ENCODE peak calls at places on chromosomes 7 and 10, in six cellular contexts. One of them, this sample, is unnamed. For H3K4me1, the result is how much of the 10 kb centered on the place peaks cover.

GRCh38 chr10:118175148-118175547 is 128.4 kb upstream of the RAB11FIP2 start:
- DNase-seq in CD4-positive, CD25-positive, alpha-beta regulatory T cell: no peak
- DNase-seq in transverse colon: no peak
- DNase-seq in breast epithelium: no peak
- DNase-seq in mesendoderm: no peak
- DNase-seq in heart left ventricle: no peak
- DNase-seq in this sample: no peak

GRCh38 chr7:103065666-103066065 is 8.9 kb downstream of the FBXL13 start:
- DNase-seq in CD4-positive, CD25-positive, alpha-beta regulatory T cell: peak
- DNase-seq in transverse colon: peak
- DNase-seq in breast epithelium: no peak
- DNase-seq in mesendoderm: peak
- DNase-seq in heart left ventricle: no peak
- DNase-seq in this sample: peak

GRCh38 chr7:38280000-38280399 is 6.6 kb upstream of the TARP start:
- DNase-seq in CD4-positive, CD25-positive, alpha-beta regulatory T cell: no peak
- DNase-seq in transverse colon: no peak
- DNase-seq in breast epithelium: no peak
- DNase-seq in mesendoderm: no peak
- DNase-seq in heart left ventricle: no peak
- DNase-seq in this sample: no peak

GRCh38 chr10:70980687-70981086 is 92.3 kb upstream of the PCBD1 start:
- DNase-seq in CD4-positive, CD25-positive, alpha-beta regulatory T cell: no peak
- DNase-seq in transverse colon: no peak
- DNase-seq in breast epithelium: no peak
- DNase-seq in mesendoderm: no peak
- DNase-seq in heart left ventricle: no peak
- DNase-seq in this sample: no peak

GRCh38 chr10:14196113-14196512 is 134.6 kb downstream of the FRMD4A start:
- DNase-seq in CD4-positive, CD25-positive, alpha-beta regulatory T cell: no peak
- DNase-seq in transverse colon: no peak
- DNase-seq in breast epithelium: no peak
- DNase-seq in mesendoderm: no peak
- DNase-seq in heart left ventricle: no peak
- DNase-seq in this sample: no peak

GRCh38 chr7:86282014-86282682 is 361.6 kb upstream of the GRM3 start:
- DNase-seq in CD4-positive, CD25-positive, alpha-beta regulatory T cell: no peak
- DNase-seq in transverse colon: no peak
- DNase-seq in breast epithelium: no peak
- DNase-seq in mesendoderm: no peak
- DNase-seq in heart left ventricle: no peak
- DNase-seq in this sample: no peak

GRCh38 chr7:103106336-103107070 is 31.6 kb downstream of the ARMC10 start:
- DNase-seq in CD4-positive, CD25-positive, alpha-beta regulatory T cell: no peak
- DNase-seq in transverse colon: no peak
- DNase-seq in breast epithelium: no peak
- DNase-seq in mesendoderm: peak
- DNase-seq in heart left ventricle: no peak
- DNase-seq in this sample: no peak

GRCh38 chr7:1706721-1707613 is 36.9 kb downstream of the ELFN1 start:
- DNase-seq in CD4-positive, CD25-positive, alpha-beta regulatory T cell: no peak
- DNase-seq in transverse colon: no peak
- DNase-seq in breast epithelium: no peak
- DNase-seq in mesendoderm: no peak
- DNase-seq in heart left ventricle: no peak
- DNase-seq in this sample: no peak

GRCh38 chr7:95886501-95887090 is 114.2 kb downstream of the DYNC1I1 start:
- DNase-seq in CD4-positive, CD25-positive, alpha-beta regulatory T cell: no peak
- DNase-seq in transverse colon: no peak
- DNase-seq in breast epithelium: no peak
- DNase-seq in mesendoderm: peak
- DNase-seq in heart left ventricle: no peak
- DNase-seq in this sample: no peak

GRCh38 chr10:96565774-96566173 is 21.0 kb downstream of the TM9SF3 start:
- DNase-seq in CD4-positive, CD25-positive, alpha-beta regulatory T cell: no peak
- DNase-seq in transverse colon: no peak
- DNase-seq in breast epithelium: no peak
- DNase-seq in mesendoderm: no peak
- DNase-seq in heart left ventricle: no peak
- DNase-seq in this sample: no peak

GRCh38 chr7:48279420-48279819 is 108.2 kb downstream of the ABCA13 start:
- DNase-seq in CD4-positive, CD25-positive, alpha-beta regulatory T cell: no peak
- DNase-seq in transverse colon: no peak
- DNase-seq in breast epithelium: no peak
- DNase-seq in mesendoderm: no peak
- DNase-seq in heart left ventricle: no peak
- DNase-seq in this sample: no peak

GRCh38 chr7:92758796-92759431 is 77.5 kb downstream of the CDK6 start:
- DNase-seq in CD4-positive, CD25-positive, alpha-beta regulatory T cell: no peak
- DNase-seq in transverse colon: no peak
- DNase-seq in breast epithelium: no peak
- DNase-seq in mesendoderm: peak
- DNase-seq in heart left ventricle: no peak
- DNase-seq in this sample: no peak

GRCh38 chr10:31770307-31770902 is 158.2 kb downstream of the ARHGAP12 start:
- DNase-seq in CD4-positive, CD25-positive, alpha-beta regulatory T cell: peak
- DNase-seq in transverse colon: peak
- DNase-seq in breast epithelium: no peak
- DNase-seq in mesendoderm: no peak
- DNase-seq in heart left ventricle: no peak
- DNase-seq in this sample: peak

GRCh38 chr7:45583296-45583695 is 9.1 kb downstream of the ADCY1 start:
- DNase-seq in CD4-positive, CD25-positive, alpha-beta regulatory T cell: no peak
- DNase-seq in transverse colon: no peak
- DNase-seq in breast epithelium: no peak
- DNase-seq in mesendoderm: no peak
- DNase-seq in heart left ventricle: no peak
- DNase-seq in this sample: no peak

GRCh38 chr7:46315891-46316290 is 394.8 kb upstream of the IGFBP3 start:
- DNase-seq in CD4-positive, CD25-positive, alpha-beta regulatory T cell: no peak
- DNase-seq in transverse colon: no peak
- DNase-seq in breast epithelium: no peak
- DNase-seq in mesendoderm: no peak
- DNase-seq in heart left ventricle: no peak
- DNase-seq in this sample: no peak

GRCh38 chr7:99036531-99037175 is 107.3 kb downstream of the SMURF1 start:
- DNase-seq in CD4-positive, CD25-positive, alpha-beta regulatory T cell: no peak
- DNase-seq in transverse colon: no peak
- DNase-seq in breast epithelium: no peak
- DNase-seq in mesendoderm: peak
- DNase-seq in heart left ventricle: no peak
- DNase-seq in this sample: no peak

GRCh38 chr10:47277352-47278151 is 22.4 kb upstream of the GDF10 start:
- DNase-seq in CD4-positive, CD25-positive, alpha-beta regulatory T cell: no peak
- DNase-seq in transverse colon: no peak
- DNase-seq in breast epithelium: no peak
- DNase-seq in mesendoderm: no peak
- DNase-seq in heart left ventricle: no peak
- DNase-seq in this sample: peak

DNA sequence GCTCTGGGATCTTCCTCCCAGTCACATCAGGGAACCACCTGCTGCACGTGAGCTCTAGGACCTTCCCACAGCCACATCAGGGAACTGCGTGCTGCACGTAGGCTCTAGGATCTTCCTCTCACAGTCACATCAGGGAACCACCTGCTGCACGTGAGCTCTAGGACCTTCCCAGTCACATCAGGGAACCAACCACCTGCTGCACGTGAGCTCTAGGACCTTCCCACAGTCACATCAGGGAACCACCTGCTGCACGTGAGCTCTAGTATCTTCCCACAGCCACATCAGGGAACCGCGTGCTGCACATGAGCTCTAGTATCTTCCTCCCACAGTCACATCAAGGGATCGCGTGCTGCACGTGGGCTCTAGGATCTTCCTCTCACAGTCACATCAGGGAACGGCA is 229.7 kb downstream of the DIP2C start:
- DNase-seq in CD4-positive, CD25-positive, alpha-beta regulatory T cell: no peak
- DNase-seq in transverse colon: no peak
- DNase-seq in breast epithelium: no peak
- DNase-seq in mesendoderm: no peak
- DNase-seq in heart left ventricle: no peak
- DNase-seq in this sample: no peak
- H3K4me3 ChIP-seq in CD4-positive, CD25-positive, alpha-beta regulatory T cell: no peak
- H3K4me3 ChIP-seq in transverse colon: no peak
- H3K4me3 ChIP-seq in breast epithelium: no peak
- H3K4me3 ChIP-seq in mesendoderm: no peak
- H3K4me3 ChIP-seq in heart left ventricle: no peak
- H3K4me3 ChIP-seq in this sample: no peak

GRCh38 chr7:106104861-106105260 is 7.3 kb downstream of the SYPL1 start:
- DNase-seq in CD4-positive, CD25-positive, alpha-beta regulatory T cell: no peak
- DNase-seq in transverse colon: no peak
- DNase-seq in breast epithelium: no peak
- DNase-seq in mesendoderm: no peak
- DNase-seq in heart left ventricle: no peak
- DNase-seq in this sample: no peak
- H3K4me1 ChIP-seq in CD4-positive, CD25-positive, alpha-beta regulatory T cell: under half
- H3K4me1 ChIP-seq in transverse colon: half or more
- H3K4me1 ChIP-seq in breast epithelium: under half
- H3K4me1 ChIP-seq in mesendoderm: under half
- H3K4me1 ChIP-seq in heart left ventricle: under half
- H3K4me1 ChIP-seq in this sample: under half

DNA sequence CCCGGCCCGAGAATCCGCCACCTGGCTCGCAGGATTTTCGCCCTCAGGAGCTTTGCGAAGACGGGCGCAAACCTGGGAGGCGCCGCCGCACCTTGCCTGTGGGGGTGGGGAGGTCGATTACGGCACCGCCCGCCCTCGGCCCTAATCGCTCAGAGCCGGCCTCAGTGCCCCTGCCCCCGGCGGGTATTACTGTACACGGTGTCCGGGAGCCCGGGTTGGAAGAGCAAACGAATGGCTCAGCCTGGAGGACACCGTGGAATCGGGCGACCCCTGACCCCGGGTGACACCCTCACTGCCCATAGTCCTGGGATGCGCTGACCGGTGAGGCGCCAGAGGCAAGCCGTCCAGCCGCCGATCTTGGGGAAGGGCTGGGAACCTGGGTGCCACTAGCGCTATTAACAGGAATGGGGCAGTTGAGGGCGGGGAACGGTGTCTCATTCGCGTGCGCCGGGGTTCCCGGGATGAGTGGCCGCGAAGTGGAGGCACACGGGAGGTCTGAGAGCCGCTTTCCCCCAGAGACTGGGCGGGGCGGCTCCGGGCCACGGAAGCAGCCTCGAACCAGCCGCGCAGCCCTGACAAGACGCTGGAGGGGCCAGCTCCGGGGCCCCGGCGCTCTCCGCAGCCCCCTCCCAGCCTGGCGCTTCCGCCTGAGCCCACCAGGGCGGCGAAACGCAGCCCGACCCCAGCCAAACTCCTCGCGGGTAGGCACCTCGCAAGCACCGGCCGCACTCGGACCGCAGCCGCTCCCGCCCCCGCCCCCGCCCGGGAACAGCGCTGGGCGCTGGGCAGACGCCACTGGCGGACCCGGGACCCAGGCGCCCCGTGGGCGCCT is 167.5 kb downstream of the NRF1 start:
- DNase-seq in CD4-positive, CD25-positive, alpha-beta regulatory T cell: no peak
- DNase-seq in transverse colon: no peak
- DNase-seq in breast epithelium: no peak
- DNase-seq in mesendoderm: no peak
- DNase-seq in heart left ventricle: no peak
- DNase-seq in this sample: peak
- H3K4me3 ChIP-seq in CD4-positive, CD25-positive, alpha-beta regulatory T cell: no peak
- H3K4me3 ChIP-seq in transverse colon: peak
- H3K4me3 ChIP-seq in breast epithelium: peak
- H3K4me3 ChIP-seq in mesendoderm: peak
- H3K4me3 ChIP-seq in heart left ventricle: peak
- H3K4me3 ChIP-seq in this sample: peak

GRCh38 chr10:34791228-34791627 is 23.9 kb downstream of the PARD3 start:
- DNase-seq in CD4-positive, CD25-positive, alpha-beta regulatory T cell: no peak
- DNase-seq in transverse colon: no peak
- DNase-seq in breast epithelium: no peak
- DNase-seq in mesendoderm: no peak
- DNase-seq in heart left ventricle: no peak
- DNase-seq in this sample: no peak

GRCh38 chr10:34781709-34782108 is 33.4 kb downstream of the PARD3 start:
- DNase-seq in CD4-positive, CD25-positive, alpha-beta regulatory T cell: no peak
- DNase-seq in transverse colon: no peak
- DNase-seq in breast epithelium: no peak
- DNase-seq in mesendoderm: no peak
- DNase-seq in heart left ventricle: no peak
- DNase-seq in this sample: no peak

GRCh38 chr10:34789993-34790506 is 25.0 kb downstream of the PARD3 start:
- DNase-seq in CD4-positive, CD25-positive, alpha-beta regulatory T cell: no peak
- DNase-seq in transverse colon: no peak
- DNase-seq in breast epithelium: no peak
- DNase-seq in mesendoderm: peak
- DNase-seq in heart left ventricle: no peak
- DNase-seq in this sample: peak

GRCh38 chr10:34791947-34792346 is 23.1 kb downstream of the PARD3 start:
- DNase-seq in CD4-positive, CD25-positive, alpha-beta regulatory T cell: no peak
- DNase-seq in transverse colon: no peak
- DNase-seq in breast epithelium: no peak
- DNase-seq in mesendoderm: no peak
- DNase-seq in heart left ventricle: no peak
- DNase-seq in this sample: peak

GRCh38 chr10:34786464-34786863 is 28.6 kb downstream of the PARD3 start:
- DNase-seq in CD4-positive, CD25-positive, alpha-beta regulatory T cell: no peak
- DNase-seq in transverse colon: no peak
- DNase-seq in breast epithelium: no peak
- DNase-seq in mesendoderm: no peak
- DNase-seq in heart left ventricle: no peak
- DNase-seq in this sample: no peak
- H3K4me1 ChIP-seq in CD4-positive, CD25-positive, alpha-beta regulatory T cell: under half
- H3K4me1 ChIP-seq in transverse colon: under half
- H3K4me1 ChIP-seq in breast epithelium: under half
- H3K4me1 ChIP-seq in mesendoderm: under half
- H3K4me1 ChIP-seq in heart left ventricle: under half
- H3K4me1 ChIP-seq in this sample: under half

GRCh38 chr10:21421016-21421415 is 104.5 kb downstream of the SKIDA1 start:
- DNase-seq in CD4-positive, CD25-positive, alpha-beta regulatory T cell: no peak
- DNase-seq in transverse colon: no peak
- DNase-seq in breast epithelium: no peak
- DNase-seq in mesendoderm: no peak
- DNase-seq in heart left ventricle: no peak
- DNase-seq in this sample: no peak

GRCh38 chr10:21421794-21422193 is 103.7 kb downstream of the SKIDA1 start:
- DNase-seq in CD4-positive, CD25-positive, alpha-beta regulatory T cell: no peak
- DNase-seq in transverse colon: no peak
- DNase-seq in breast epithelium: no peak
- DNase-seq in mesendoderm: no peak
- DNase-seq in heart left ventricle: no peak
- DNase-seq in this sample: no peak

GRCh38 chr10:21424511-21424910 is 101.0 kb downstream of the SKIDA1 start:
- DNase-seq in CD4-positive, CD25-positive, alpha-beta regulatory T cell: no peak
- DNase-seq in transverse colon: no peak
- DNase-seq in breast epithelium: no peak
- DNase-seq in mesendoderm: no peak
- DNase-seq in heart left ventricle: no peak
- DNase-seq in this sample: no peak

GRCh38 chr10:21423850-21424249 is 101.6 kb downstream of the SKIDA1 start:
- DNase-seq in CD4-positive, CD25-positive, alpha-beta regulatory T cell: no peak
- DNase-seq in transverse colon: no peak
- DNase-seq in breast epithelium: no peak
- DNase-seq in mesendoderm: no peak
- DNase-seq in heart left ventricle: no peak
- DNase-seq in this sample: no peak

GRCh38 chr10:21423338-21423737 is 102.1 kb downstream of the SKIDA1 start:
- DNase-seq in CD4-positive, CD25-positive, alpha-beta regulatory T cell: no peak
- DNase-seq in transverse colon: no peak
- DNase-seq in breast epithelium: no peak
- DNase-seq in mesendoderm: no peak
- DNase-seq in heart left ventricle: no peak
- DNase-seq in this sample: no peak
- H3K4me3 ChIP-seq in CD4-positive, CD25-positive, alpha-beta regulatory T cell: no peak
- H3K4me3 ChIP-seq in transverse colon: no peak
- H3K4me3 ChIP-seq in breast epithelium: no peak
- H3K4me3 ChIP-seq in mesendoderm: no peak
- H3K4me3 ChIP-seq in heart left ventricle: no peak
- H3K4me3 ChIP-seq in this sample: no peak

GRCh38 chr7:50355817-50356178 is 51.3 kb downstream of the IKZF1 start:
- DNase-seq in CD4-positive, CD25-positive, alpha-beta regulatory T cell: no peak
- DNase-seq in transverse colon: no peak
- DNase-seq in breast epithelium: no peak
- DNase-seq in mesendoderm: peak
- DNase-seq in heart left ventricle: no peak
- DNase-seq in this sample: no peak
- H3K4me1 ChIP-seq in CD4-positive, CD25-positive, alpha-beta regulatory T cell: half or more
- H3K4me1 ChIP-seq in transverse colon: under half
- H3K4me1 ChIP-seq in breast epithelium: under half
- H3K4me1 ChIP-seq in mesendoderm: under half
- H3K4me1 ChIP-seq in heart left ventricle: under half
- H3K4me1 ChIP-seq in this sample: under half